ENCODE peak calls at places on chromosomes 6 and 20, in nine cellular contexts. One of them, this sample, is unnamed.

GRCh38 chr20:56171087-56172012 is 77.2 kb upstream of the MC3R start:
- DNase-seq in transverse colon: no peak
- DNase-seq in stomach: no peak
- DNase-seq in tibial nerve: no peak
- DNase-seq in HepG2: peak; percentile 41
- DNase-seq in A549: peak; percentile 29
- DNase-seq in suprapubic skin: no peak
- DNase-seq in upper lobe of left lung: no peak
- DNase-seq in ovary: peak; percentile 38
- DNase-seq in this sample: no peak

GRCh38 chr6:39327516-39327915 is 5.0 kb upstream of the KCNK16 start:
- DNase-seq in A549: no peak
- DNase-seq in suprapubic skin: no peak
- DNase-seq in upper lobe of left lung: no peak
- DNase-seq in HepG2: no peak
- DNase-seq in tibial nerve: no peak
- DNase-seq in ovary: no peak
- DNase-seq in transverse colon: no peak
- DNase-seq in stomach: no peak
- DNase-seq in this sample: no peak

GRCh38 chr6:163284151-163284550 is 130.4 kb upstream of the QKI start:
- DNase-seq in upper lobe of left lung: no peak
- DNase-seq in suprapubic skin: no peak
- DNase-seq in transverse colon: no peak
- DNase-seq in ovary: no peak
- DNase-seq in tibial nerve: no peak
- DNase-seq in A549: no peak
- DNase-seq in stomach: no peak
- DNase-seq in HepG2: no peak
- DNase-seq in this sample: no peak

GRCh38 chr6:18432180-18432579 is 45.0 kb downstream of the RNF144B start:
- DNase-seq in stomach: no peak
- DNase-seq in tibial nerve: no peak
- DNase-seq in upper lobe of left lung: no peak
- DNase-seq in transverse colon: no peak
- DNase-seq in HepG2: no peak
- DNase-seq in ovary: no peak
- DNase-seq in suprapubic skin: no peak
- DNase-seq in A549: no peak
- DNase-seq in this sample: no peak

GRCh38 chr6:34414999-34415858 is 10.6 kb downstream of the RPS10 start:
- DNase-seq in transverse colon: peak; percentile 62
- DNase-seq in upper lobe of left lung: no peak
- DNase-seq in HepG2: peak; percentile 99
- DNase-seq in suprapubic skin: no peak
- DNase-seq in ovary: no peak
- DNase-seq in A549: peak; percentile 76
- DNase-seq in tibial nerve: peak; percentile 42
- DNase-seq in stomach: peak; percentile 58
- DNase-seq in this sample: no peak

GRCh38 chr20:8940311-8940710 is 128.6 kb upstream of the PLCB4 start:
- DNase-seq in stomach: no peak
- DNase-seq in transverse colon: no peak
- DNase-seq in suprapubic skin: no peak
- DNase-seq in HepG2: no peak
- DNase-seq in tibial nerve: no peak
- DNase-seq in A549: no peak
- DNase-seq in upper lobe of left lung: no peak
- DNase-seq in ovary: no peak
- DNase-seq in this sample: no peak

GRCh38 chr6:47168176-47168575 is 126.0 kb upstream of the ADGRF1 start:
- DNase-seq in upper lobe of left lung: no peak
- DNase-seq in stomach: peak; percentile 34
- DNase-seq in HepG2: peak; percentile 52
- DNase-seq in A549: peak; percentile 91
- DNase-seq in ovary: no peak
- DNase-seq in suprapubic skin: no peak
- DNase-seq in transverse colon: peak; percentile 18
- DNase-seq in tibial nerve: no peak
- DNase-seq in this sample: peak; percentile 87

GRCh38 chr6:36594816-36595167 is 630 bp downstream of the SRSF3 start:
- DNase-seq in upper lobe of left lung: no peak
- DNase-seq in suprapubic skin: no peak
- DNase-seq in transverse colon: no peak
- DNase-seq in tibial nerve: no peak
- DNase-seq in stomach: no peak
- DNase-seq in ovary: no peak
- DNase-seq in A549: no peak
- DNase-seq in HepG2: no peak
- DNase-seq in this sample: no peak

GRCh38 chr20:2593756-2594155 is 57.4 kb downstream of the TMC2 start:
- DNase-seq in A549: no peak
- DNase-seq in tibial nerve: no peak
- DNase-seq in suprapubic skin: no peak
- DNase-seq in transverse colon: no peak
- DNase-seq in stomach: no peak
- DNase-seq in ovary: no peak
- DNase-seq in upper lobe of left lung: no peak
- DNase-seq in HepG2: no peak
- DNase-seq in this sample: peak; percentile 5

GRCh38 chr6:20837189-20837588 is 302.9 kb downstream of the CDKAL1 start:
- DNase-seq in HepG2: no peak
- DNase-seq in ovary: no peak
- DNase-seq in transverse colon: no peak
- DNase-seq in tibial nerve: no peak
- DNase-seq in suprapubic skin: no peak
- DNase-seq in stomach: no peak
- DNase-seq in A549: no peak
- DNase-seq in upper lobe of left lung: no peak
- DNase-seq in this sample: no peak

GRCh38 chr6:158174514-158174913 is 6.4 kb downstream of the GTF2H5 start:
- DNase-seq in HepG2: no peak
- DNase-seq in ovary: no peak
- DNase-seq in suprapubic skin: no peak
- DNase-seq in stomach: no peak
- DNase-seq in transverse colon: no peak
- DNase-seq in tibial nerve: no peak
- DNase-seq in A549: no peak
- DNase-seq in upper lobe of left lung: no peak
- DNase-seq in this sample: no peak

GRCh38 chr6:45454008-45454911 is 76.5 kb upstream of the SUPT3H start:
- DNase-seq in transverse colon: no peak
- DNase-seq in stomach: no peak
- DNase-seq in ovary: no peak
- DNase-seq in HepG2: no peak
- DNase-seq in upper lobe of left lung: no peak
- DNase-seq in tibial nerve: no peak
- DNase-seq in A549: no peak
- DNase-seq in suprapubic skin: no peak
- DNase-seq in this sample: no peak

GRCh38 chr6:135291288-135292116 is 110.4 kb downstream of the MYB start:
- DNase-seq in tibial nerve: no peak
- DNase-seq in suprapubic skin: no peak
- DNase-seq in transverse colon: no peak
- DNase-seq in stomach: no peak
- DNase-seq in A549: peak; percentile 3
- DNase-seq in upper lobe of left lung: no peak
- DNase-seq in HepG2: peak; percentile 11
- DNase-seq in ovary: no peak
- DNase-seq in this sample: no peak
- TF ChIP-seq POLR2A in tibial nerve: no peak
- TF ChIP-seq POLR2A in suprapubic skin: no peak
- TF ChIP-seq POLR2A in transverse colon: no peak
- TF ChIP-seq POLR2A in stomach: no peak
- TF ChIP-seq POLR2A in A549: no peak
- TF ChIP-seq POLR2A in upper lobe of left lung: no peak
- TF ChIP-seq POLR2A in HepG2: no peak
- TF ChIP-seq POLR2A in ovary: no peak
- TF ChIP-seq POLR2A in this sample: no peak

GRCh38 chr20:32638848-32639247 is 34.9 kb downstream of the C20orf203 start:
- DNase-seq in transverse colon: no peak
- DNase-seq in ovary: peak; percentile 74
- DNase-seq in stomach: peak; percentile 33
- DNase-seq in A549: no peak
- DNase-seq in upper lobe of left lung: no peak
- DNase-seq in tibial nerve: no peak
- DNase-seq in suprapubic skin: no peak
- DNase-seq in HepG2: no peak
- DNase-seq in this sample: no peak
- TF ChIP-seq EP300 in transverse colon: no peak
- TF ChIP-seq EP300 in ovary: no peak
- TF ChIP-seq EP300 in stomach: no peak
- TF ChIP-seq EP300 in A549: no peak
- TF ChIP-seq EP300 in upper lobe of left lung: no peak
- TF ChIP-seq EP300 in tibial nerve: no peak
- TF ChIP-seq EP300 in suprapubic skin: no peak
- TF ChIP-seq EP300 in HepG2: no peak
- TF ChIP-seq EP300 in this sample: no peak

GRCh38 chr6:1314617-1315016 is 2.7 kb downstream of the FOXQ1 start:
- DNase-seq in ovary: no peak
- DNase-seq in tibial nerve: no peak
- DNase-seq in transverse colon: no peak
- DNase-seq in A549: no peak
- DNase-seq in HepG2: no peak
- DNase-seq in suprapubic skin: no peak
- DNase-seq in upper lobe of left lung: no peak
- DNase-seq in stomach: no peak
- DNase-seq in this sample: no peak
- H3K4me3 ChIP-seq in ovary: no peak overlapping the region
- H3K4me3 ChIP-seq in tibial nerve: no peak overlapping the region
- H3K4me3 ChIP-seq in transverse colon: no peak overlapping the region
- H3K4me3 ChIP-seq in A549: peak overlapping the region; percentile 64
- H3K4me3 ChIP-seq in HepG2: peak overlapping the region; percentile 89
- H3K4me3 ChIP-seq in suprapubic skin: peak overlapping the region; percentile 60
- H3K4me3 ChIP-seq in upper lobe of left lung: no peak overlapping the region
- H3K4me3 ChIP-seq in stomach: peak overlapping the region; percentile 64
- H3K4me3 ChIP-seq in this sample: peak overlapping the region; percentile 64

GRCh38 chr20:54611701-54612487 is 136.5 kb downstream of the DOK5 start:
- DNase-seq in HepG2: no peak
- DNase-seq in tibial nerve: no peak
- DNase-seq in suprapubic skin: no peak
- DNase-seq in upper lobe of left lung: no peak
- DNase-seq in stomach: no peak
- DNase-seq in transverse colon: no peak
- DNase-seq in ovary: no peak
- DNase-seq in A549: no peak
- DNase-seq in this sample: no peak
- TF ChIP-seq POLR2A in HepG2: no peak
- TF ChIP-seq POLR2A in tibial nerve: no peak
- TF ChIP-seq POLR2A in suprapubic skin: no peak
- TF ChIP-seq POLR2A in upper lobe of left lung: no peak
- TF ChIP-seq POLR2A in stomach: no peak
- TF ChIP-seq POLR2A in transverse colon: no peak
- TF ChIP-seq POLR2A in ovary: no peak
- TF ChIP-seq POLR2A in A549: no peak
- TF ChIP-seq POLR2A in this sample: no peak